ENCODE peak calls at places on chromosomes 4 and X, in eight cellular contexts. Q is EH; W is NCI-H1092; B is iris pigment epithelial cell; X is NCI-H510A treated with DMSO at 0.1 percent for 48 hours; S is GM12878; Z is CD8-positive, alpha-beta memory T cell; I is central memory CD8-positive, alpha-beta T cell. M is an unnamed sample.

GRCh38 chr4:822361-823092 is 3.4 kb downstream of the CPLX1 start:
- DNase-seq in Q (no peak), W (no peak), B (no peak), X (no peak), S (no peak), Z (no peak), I (no peak), M (no peak)

GRCh38 chrX:76454456-76454927 is 27.0 kb downstream of the MAGEE1 start:
- DNase-seq in Q (peak), W (no peak), B (peak), X (peak), S (no peak), Z (peak), I (no peak), M (no peak)

GRCh38 chr4:139528377-139529005 is 27.5 kb downstream of the SETD7 start:
- DNase-seq in Q (peak), W (no peak), B (peak), X (no peak), S (peak), Z (no peak), I (peak), M (peak)

GRCh38 chr4:123055943-123056342 is 133.5 kb upstream of the NUDT6 start:
- DNase-seq in Q (peak), W (no peak), B (peak), X (no peak), S (no peak), Z (no peak), I (no peak), M (no peak)

GRCh38 chr4:165439981-165440380 is 61.2 kb downstream of the CPE start:
- DNase-seq in Q (no peak), W (no peak), B (peak), X (no peak), S (no peak), Z (no peak), I (no peak), M (no peak)

GRCh38 chrX:12878536-12878935 is 11.7 kb downstream of the TLR7 start:
- DNase-seq in Q (no peak), W (no peak), B (no peak), X (no peak), S (no peak), Z (no peak), I (no peak), M (no peak)

GRCh38 chr4:6523251-6523650 is 50.8 kb upstream of the PPP2R2C start:
- DNase-seq in Q (peak), W (no peak), B (peak), X (no peak), S (no peak), Z (no peak), I (no peak), M (no peak)

GRCh38 chr4:80434238-80434637 is 98.7 kb downstream of the CFAP299 start:
- DNase-seq in Q (peak), W (no peak), B (peak), X (no peak), S (no peak), Z (no peak), I (no peak), M (no peak)

GRCh38 chrX:20514358-20514757 is 247.6 kb upstream of the RPS6KA3 start:
- DNase-seq in Q (peak), W (no peak), B (peak), X (no peak), S (no peak), Z (no peak), I (no peak), M (no peak)

GRCh38 chrX:48511561-48511960 is 2.8 kb downstream of the PORCN start:
- DNase-seq in Q (peak), W (no peak), B (no peak), X (no peak), S (no peak), Z (no peak), I (no peak), M (no peak)

GRCh38 chrX:44675364-44676024 is 132.8 kb upstream of the FUNDC1 start:
- DNase-seq in Q (peak), W (peak), B (peak), X (peak), S (no peak), Z (no peak), I (no peak), M (no peak)

GRCh38 chr4:74598611-74599325 is 153.8 kb downstream of the AREG start:
- DNase-seq in Q (no peak), W (no peak), B (peak), X (no peak), S (no peak), Z (no peak), I (no peak), M (no peak)

GRCh38 chrX:95056901-95057300 is 1382.9 kb downstream of the FAM133A start:
- DNase-seq in Q (peak), W (no peak), B (peak), X (no peak), S (no peak), Z (no peak), I (no peak), M (no peak)

M was measured in effector memory CD8-positive, alpha-beta T cell.